ENCODE peak calls at places on chromosomes 12 and 14, in eight cellular contexts. R is uterus, D is HCT116, J is K562, L is esophagus squamous epithelium, F is sigmoid colon, V is A549, Y is IMR-90. X is an unnamed sample.

GRCh38 chr14:91228112-91229004 is 16.1 kb downstream of the GPR68 start:
- DNase-seq in F (no peak), J (peak; percentile 63), L (no peak), D (no peak), V (no peak), Y (peak; percentile 84), R (no peak), X (no peak)

GRCh38 chr14:62592877-62593276 is 452.4 kb downstream of the KCNH5 start:
- DNase-seq in Y (peak; percentile 39), F (no peak), V (no peak), R (no peak), L (no peak), J (no peak), D (no peak), X (no peak)

GRCh38 chr12:3496964-3497363 is 6.0 kb downstream of the PRMT8 start:
- DNase-seq in L (no peak), V (no peak), R (no peak), J (no peak), F (no peak), Y (no peak), D (peak; percentile 16), X (no peak)

GRCh38 chr14:36271222-36271621 is 49.2 kb downstream of the MBIP start:
- DNase-seq in V (no peak), D (no peak), J (no peak), F (no peak), L (no peak), R (no peak), Y (no peak), X (no peak)

GRCh38 chr14:104239185-104239775 is 100.9 kb downstream of the KIF26A start:
- DNase-seq in D (no peak), V (no peak), L (no peak), Y (no peak), F (peak; percentile 47), J (no peak), R (no peak), X (peak; percentile 7)

GRCh38 chr12:95200128-95200973 is 16.9 kb downstream of the FGD6 start:
- DNase-seq in D (no peak), J (no peak), R (no peak), L (no peak), V (no peak), Y (no peak), F (no peak), X (no peak)

GRCh38 chr14:91872011-91872476 is 4.7 kb upstream of the TC2N start:
- DNase-seq in R (no peak), Y (no peak), D (no peak), L (no peak), V (no peak), J (no peak), F (no peak), X (no peak)

GRCh38 chr12:53735556-53735955 is 8.3 kb upstream of the CALCOCO1 start:
- DNase-seq in V (no peak), F (no peak), R (no peak), L (no peak), D (no peak), J (no peak), Y (no peak), X (no peak)

DNA sequence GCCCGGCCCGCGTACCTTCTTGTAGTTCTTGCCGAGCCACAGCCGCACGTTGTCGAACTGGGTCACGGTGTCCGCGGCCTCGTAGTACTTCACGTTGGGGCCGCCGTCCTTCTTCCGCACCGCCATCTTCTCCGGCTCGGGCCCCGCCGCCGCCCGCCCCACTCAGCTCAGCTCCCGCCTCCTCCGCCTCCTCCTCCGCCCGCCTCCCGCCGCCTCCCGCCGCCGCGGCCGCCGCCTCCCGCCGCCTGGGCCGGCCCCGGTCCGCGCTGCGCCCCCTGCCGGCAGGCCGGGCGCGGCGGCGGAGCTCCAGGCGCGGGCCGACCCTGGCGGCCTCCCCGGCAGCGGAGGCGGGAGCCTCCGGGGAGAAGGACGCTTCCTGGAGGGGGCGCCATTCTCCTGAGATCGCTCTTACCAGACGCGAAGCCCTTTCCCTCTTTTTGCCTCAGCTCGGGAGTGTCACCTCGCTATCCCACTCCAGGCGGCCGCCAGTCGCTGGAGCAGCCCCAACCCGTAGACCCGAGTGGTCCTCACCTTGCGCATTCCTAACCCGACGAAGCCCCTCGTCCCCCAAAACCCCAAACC is at the start of gene SMARCC2:
- DNase-seq in F (peak; percentile 95), R (peak; percentile 91), D (peak; percentile 75), V (peak; percentile 91), Y (peak; percentile 85), J (peak; percentile 94), L (peak; percentile 26), X (peak; percentile 93)
- TF ChIP-seq POLR2A in F (no peak), R (peak; percentile 48), D (no peak), V (peak; percentile 63), Y (no peak), J (peak; percentile 72), L (no peak), X (peak; percentile 21)

GRCh38 chr12:23760495-23760894 is 189.0 kb downstream of the SOX5 start:
- DNase-seq in D (no peak), V (no peak), L (no peak), J (no peak), Y (no peak), R (no peak), F (no peak), X (no peak)

GRCh38 chr12:23756416-23756815 is 193.1 kb downstream of the SOX5 start:
- DNase-seq in Y (no peak), V (no peak), J (no peak), R (no peak), D (no peak), L (no peak), F (no peak), X (no peak)

GRCh38 chr12:23753627-23754358 is 195.7 kb downstream of the SOX5 start:
- DNase-seq in Y (no peak), D (no peak), V (no peak), F (no peak), J (no peak), L (no peak), R (no peak), X (no peak)

GRCh38 chr12:23752245-23752644 is 197.2 kb downstream of the SOX5 start:
- DNase-seq in Y (no peak), D (no peak), J (no peak), R (no peak), L (no peak), V (no peak), F (no peak), X (no peak)

DNA sequence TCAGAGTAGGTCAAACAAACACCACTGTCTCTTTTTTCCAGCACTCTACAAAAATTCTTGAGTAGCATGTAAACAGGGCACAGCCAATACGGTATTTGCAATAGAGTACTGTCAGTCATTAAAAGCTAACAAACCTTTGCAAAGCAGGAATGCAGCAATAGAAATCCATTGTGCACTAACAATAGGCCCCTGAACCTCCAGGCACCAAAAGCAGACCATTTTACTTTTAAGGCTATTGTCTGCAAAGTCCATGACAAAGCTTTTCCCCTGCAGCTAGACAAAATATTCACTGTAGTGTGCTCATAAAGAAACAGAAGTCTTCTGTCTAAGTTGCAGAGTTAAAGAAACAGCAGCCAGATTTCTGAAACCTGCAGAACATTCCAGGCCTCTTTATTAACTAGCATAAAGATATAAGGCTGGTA is 191.9 kb downstream of the SOX5 start:
- DNase-seq in R (no peak), Y (no peak), L (no peak), F (no peak), V (no peak), D (no peak), J (no peak), X (no peak)
- H3K4me1 ChIP-seq in R (no peaks in the 10 kb centered on the region), Y (no peaks in the 10 kb centered on the region), L (no peaks in the 10 kb centered on the region), F (peaks cover 19% of the 10 kb centered on the region), V (no peaks in the 10 kb centered on the region), D (no peaks in the 10 kb centered on the region), J (no peaks in the 10 kb centered on the region), X (peaks cover 4% of the 10 kb centered on the region)

DNA sequence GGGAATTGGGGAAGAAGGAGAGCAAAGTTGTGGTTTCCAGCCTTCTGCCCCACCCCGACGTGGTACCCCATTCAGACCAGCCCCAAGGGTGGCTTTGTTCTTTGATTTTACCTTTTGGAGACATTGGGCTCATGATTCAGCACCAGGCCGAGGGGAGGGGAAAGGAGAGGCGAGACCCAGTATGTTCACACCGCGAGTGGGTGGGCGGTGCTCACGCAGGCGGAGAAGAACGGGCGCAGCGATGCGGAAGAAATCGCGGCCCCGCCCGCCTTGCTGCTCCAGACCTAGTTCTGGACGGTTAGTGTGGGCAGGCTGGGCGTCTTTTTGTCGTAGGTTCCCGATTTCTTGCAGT is 960 bp downstream of the ATL1 start:
- DNase-seq in Y (peak; percentile 71), D (no peak), F (peak; percentile 94), J (peak; percentile 20), R (peak; percentile 84), V (peak; percentile 26), L (peak; percentile 15), X (peak; percentile 94)
- TF ChIP-seq POLR2A in Y (peak; percentile 13), D (peak; percentile 21), F (peak; percentile 26), J (no peak), R (peak; percentile 28), V (peak; percentile 33), L (no peak), X (peak; percentile 23)

GRCh38 chr12:106602071-106602470 is 19.3 kb downstream of the RFX4 start:
- DNase-seq in D (no peak), V (no peak), F (no peak), J (no peak), Y (no peak), R (no peak), L (no peak), X (no peak)
- H3K4me1 ChIP-seq in D (no peaks in the 10 kb centered on the region), V (no peaks in the 10 kb centered on the region), F (no peaks in the 10 kb centered on the region), J (peaks cover 5% of the 10 kb centered on the region), Y (no peaks in the 10 kb centered on the region), R (no peaks in the 10 kb centered on the region), L (no peaks in the 10 kb centered on the region), X (no peaks in the 10 kb centered on the region)